ENCODE peak calls at places on chromosomes 7 and 10, in six cellular contexts. D is endodermal cell, G is PC-3, H is suprapubic skin, X is heart right ventricle, N is prostate gland. T is an unnamed sample.

GRCh38 chr7:31957090-31957720 is 113.0 kb downstream of the PDE1C start:
- DNase-seq in H (no peak), D (no peak), N (no peak), X (no peak), G (peak; percentile 78), T (no peak)

GRCh38 chr10:70479626-70480253 is 1.2 kb downstream of the PALD1 start:
- DNase-seq in H (no peak), X (no peak), G (no peak), D (no peak), N (no peak), T (no peak)

GRCh38 chr10:520402-520787 is 169.1 kb downstream of the DIP2C start:
- DNase-seq in H (no peak), D (no peak), G (no peak), X (no peak), N (peak; percentile 75), T (no peak)

GRCh38 chr7:116500071-116500853 is 724 bp downstream of the CAV2 start:
- DNase-seq in D (peak; percentile 83), G (peak; percentile 64), X (peak; percentile 49), H (no peak), N (peak; percentile 73), T (peak; percentile 48)

GRCh38 chr10:123995461-123996131 is 97.8 kb downstream of the CHST15 start:
- DNase-seq in G (peak; percentile 76), D (peak; percentile 94), H (no peak), N (no peak), X (peak; percentile 39), T (peak; percentile 50)

GRCh38 chr7:91109200-91109599 is 155.0 kb upstream of the FZD1 start:
- DNase-seq in X (no peak), G (no peak), H (no peak), D (no peak), N (no peak), T (no peak)

GRCh38 chr7:40297741-40298311 is 163.0 kb downstream of the SUGCT start:
- DNase-seq in H (no peak), D (no peak), G (peak; percentile 67), X (no peak), N (no peak), T (no peak)

GRCh38 chr10:117546020-117546629 is 3.6 kb downstream of the EMX2 start:
- DNase-seq in N (no peak), X (no peak), G (no peak), D (no peak), H (no peak), T (no peak)

GRCh38 chr10:53606951-53607350 is 834.4 kb upstream of the MBL2 start:
- DNase-seq in D (no peak), H (no peak), G (peak; percentile 75), X (no peak), N (no peak), T (no peak)

GRCh38 chr10:15714847-15715246 is 4.9 kb downstream of the ITGA8 start:
- DNase-seq in H (no peak), X (no peak), D (no peak), G (no peak), N (no peak), T (no peak)

GRCh38 chr7:28926871-28927597 is 31.1 kb downstream of the TRIL start:
- DNase-seq in H (peak; percentile 73), X (peak; percentile 66), G (peak; percentile 96), D (peak; percentile 84), N (peak; percentile 82), T (peak; percentile 76)

GRCh38 chr7:96430350-96430749 is 108.5 kb upstream of the SLC25A13 start:
- DNase-seq in X (no peak), H (no peak), N (no peak), D (no peak), G (no peak), T (no peak)

GRCh38 chr10:71076473-71077142 is 135.8 kb upstream of the UNC5B start:
- DNase-seq in X (no peak), G (no peak), N (no peak), H (peak; percentile 44), D (peak; percentile 77), T (peak; percentile 8)

GRCh38 chr10:44911081-44911540 is at the start of gene TMEM72:
- DNase-seq in X (no peak), D (peak; percentile 88), G (no peak), N (no peak), H (no peak), T (no peak)

GRCh38 chr10:113326160-113327111 is 226.4 kb upstream of the HABP2 start:
- DNase-seq in H (peak; percentile 70), N (no peak), G (peak; percentile 94), D (peak; percentile 82), X (no peak), T (no peak)

GRCh38 chr7:148987751-148988512 is 40.4 kb downstream of the PDIA4 start:
- DNase-seq in X (no peak), D (peak; percentile 73), H (no peak), N (no peak), G (peak; percentile 34), T (no peak)

GRCh38 chr7:73683916-73684693 is 708 bp downstream of the BUD23 start:
- DNase-seq in G (no peak), H (no peak), D (peak; percentile 50), N (no peak), X (no peak), T (no peak)

GRCh38 chr10:69866688-69867461 is 65.2 kb downstream of the COL13A1 start:
- DNase-seq in H (no peak), D (peak; percentile 88), G (no peak), X (peak; percentile 34), N (peak; percentile 66), T (no peak)

GRCh38 chr7:111486472-111487142 is 75.7 kb downstream of the IMMP2L start:
- DNase-seq in D (no peak), H (no peak), N (no peak), G (peak; percentile 74), X (no peak), T (no peak)

GRCh38 chr7:35450456-35450855 is 196.6 kb upstream of the TBX20 start:
- DNase-seq in H (no peak), X (no peak), G (no peak), D (no peak), N (no peak), T (no peak)

GRCh38 chr10:118506835-118507234 is 88.6 kb downstream of the PRLHR start:
- DNase-seq in X (no peak), G (no peak), H (no peak), D (no peak), N (no peak), T (no peak)

GRCh38 chr10:50407077-50407801 is 155.9 kb upstream of the ASAH2 start:
- DNase-seq in D (peak; percentile 69), X (no peak), N (no peak), H (no peak), G (peak; percentile 94), T (no peak)
- H3K4me3 ChIP-seq in D (no peak overlapping the region), X (no peak overlapping the region), N (no peak overlapping the region), H (no peak overlapping the region), G (peak overlapping the region; percentile 4), T (no peak overlapping the region)

GRCh38 chr7:101859411-101860106 is 42.1 kb downstream of the CUX1 start:
- DNase-seq in X (no peak), G (no peak), H (no peak), D (no peak), N (no peak), T (no peak)

GRCh38 chr7:101857358-101857794 is 40.0 kb downstream of the CUX1 start:
- DNase-seq in N (no peak), X (no peak), H (no peak), G (no peak), D (no peak), T (no peak)

GRCh38 chr7:101858437-101859385 is 41.3 kb downstream of the CUX1 start:
- DNase-seq in X (no peak), N (no peak), D (no peak), G (no peak), H (no peak), T (no peak)

GRCh38 chr7:101854084-101854865 is 36.8 kb downstream of the CUX1 start:
- DNase-seq in D (no peak), G (no peak), X (no peak), H (no peak), N (no peak), T (no peak)

DNA sequence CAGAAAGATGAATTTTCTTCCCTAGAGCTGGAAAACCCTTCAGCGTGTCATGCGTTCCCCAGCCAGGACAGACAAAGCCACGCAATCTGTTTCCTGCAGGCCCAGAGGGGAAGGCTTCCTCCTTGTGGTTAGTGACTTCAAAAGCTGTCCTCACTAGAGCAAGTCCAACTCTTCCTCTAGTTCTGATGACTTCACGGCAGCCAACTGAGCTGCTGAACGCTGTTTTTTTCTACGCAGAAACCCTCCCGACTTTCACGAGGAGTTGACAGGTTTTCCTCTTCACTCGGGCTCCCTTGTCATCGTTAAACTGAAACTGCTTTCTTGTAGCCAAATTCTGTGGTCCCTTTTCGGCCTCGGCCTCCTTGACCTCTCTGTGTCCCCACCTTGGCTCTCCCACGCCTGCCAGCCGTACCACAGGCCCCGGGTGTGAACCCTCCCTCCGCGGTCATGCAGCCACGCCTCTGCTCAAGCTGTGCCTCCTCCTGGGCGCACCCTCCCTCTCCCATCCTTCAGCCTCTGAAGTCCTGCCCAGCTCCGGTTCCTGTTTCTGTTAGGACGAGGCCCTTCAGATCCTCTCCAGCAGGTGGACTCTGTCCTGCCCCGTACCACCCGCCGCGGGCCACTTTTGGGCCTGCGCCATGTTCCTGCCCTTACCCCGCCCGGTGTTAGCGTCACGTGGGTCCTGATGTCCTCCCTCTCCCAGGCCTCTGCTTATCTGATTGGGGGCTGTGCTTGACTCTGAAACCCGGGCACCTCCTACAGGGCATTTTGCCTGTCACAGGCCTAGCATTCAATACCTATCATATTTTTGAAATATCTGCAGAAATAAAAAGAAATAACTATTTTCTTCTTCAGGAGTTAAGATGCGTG is 39.3 kb downstream of the CUX1 start:
- DNase-seq in G (peak; percentile 94), D (peak; percentile 84), X (peak; percentile 89), N (peak; percentile 91), H (peak; percentile 89), T (peak; percentile 94)
- TF ChIP-seq CTCF in G (peak; percentile 62), D (peak; percentile 46), X (peak; percentile 48), N (peak; percentile 81), H (peak; percentile 25), T (peak; percentile 59)

GRCh38 chr7:92729172-92729571 is 107.2 kb downstream of the CDK6 start:
- DNase-seq in D (no peak), X (no peak), N (no peak), G (no peak), H (no peak), T (no peak)

GRCh38 chr7:92732451-92733036 is 103.8 kb downstream of the CDK6 start:
- DNase-seq in D (no peak), H (no peak), X (no peak), N (no peak), G (no peak), T (no peak)

GRCh38 chr7:92730808-92731207 is 105.6 kb downstream of the CDK6 start:
- DNase-seq in D (no peak), H (no peak), X (no peak), N (no peak), G (peak; percentile 90), T (no peak)

GRCh38 chr7:92729751-92730150 is 106.6 kb downstream of the CDK6 start:
- DNase-seq in D (no peak), G (no peak), X (no peak), N (no peak), H (no peak), T (no peak)

GRCh38 chr7:92731327-92732063 is 104.9 kb downstream of the CDK6 start:
- DNase-seq in X (no peak), G (peak; percentile 50), N (no peak), D (no peak), H (no peak), T (no peak)
- H3K4me1 ChIP-seq in X (peaks cover 19% of the 10 kb centered on the region), G (peaks cover 47% of the 10 kb centered on the region), N (no peaks in the 10 kb centered on the region), D (no peaks in the 10 kb centered on the region), H (peaks cover 11% of the 10 kb centered on the region), T (peaks cover 11% of the 10 kb centered on the region)

DNA sequence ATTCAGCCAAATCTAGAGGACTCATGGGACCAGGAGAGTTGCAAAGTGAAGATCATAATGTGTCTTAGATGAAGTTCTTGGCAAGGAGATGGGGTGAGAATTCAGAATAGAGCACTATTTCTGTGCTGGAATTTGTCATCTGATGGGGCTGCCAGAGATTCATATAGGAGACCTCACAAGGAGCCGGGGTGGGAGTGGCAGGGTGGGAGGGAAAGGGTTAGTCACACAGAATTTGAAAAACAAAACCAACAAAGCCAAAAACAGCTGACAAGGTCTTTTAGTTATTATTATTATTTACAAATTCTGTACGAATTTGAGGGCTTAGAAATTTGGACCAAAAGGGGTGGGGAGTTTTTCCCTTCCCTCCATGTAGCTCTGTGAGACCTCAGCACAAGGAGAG is 1.7 kb downstream of the SLC13A1 start:
- DNase-seq in H (no peak), G (no peak), D (no peak), X (no peak), N (no peak), T (no peak)
- H3K4me3 ChIP-seq in H (no peak overlapping the region), G (no peak overlapping the region), D (no peak overlapping the region), X (no peak overlapping the region), N (no peak overlapping the region), T (no peak overlapping the region)